ENCODE peak calls at places on chromosomes 3 and 15, in nine cellular contexts. T is CD8-positive, alpha-beta memory T cell; Y is thoracic aorta; C is right lobe of liver; E is Peyer's patch; N is pancreas; W is IMR-90; J is effector memory CD4-positive, alpha-beta T cell; O is astrocyte. X is an unnamed sample.

GRCh38 chr15:101808201-101808600 is 3.8 kb upstream of the OR4F15 start:
- DNase-seq in O (peak; percentile 67), N (no peak), J (no peak), C (no peak), Y (no peak), T (no peak), E (no peak), W (peak; percentile 78), X (no peak)

GRCh38 chr3:188734395-188734794 is 437.4 kb upstream of the TPRG1 start:
- DNase-seq in W (no peak), O (no peak), Y (no peak), N (no peak), J (no peak), E (no peak), C (no peak), T (no peak), X (peak; percentile 30)

GRCh38 chr3:123421353-123422174 is 27.3 kb downstream of the ADCY5 start:
- DNase-seq in N (no peak), T (no peak), W (no peak), J (no peak), C (peak; percentile 49), E (no peak), Y (no peak), O (peak; percentile 14), X (peak; percentile 51)

GRCh38 chr15:73597036-73597638 is 36.1 kb downstream of the NPTN start:
- DNase-seq in E (no peak), N (peak; percentile 31), O (no peak), Y (no peak), J (no peak), C (no peak), W (no peak), T (no peak), X (no peak)

GRCh38 chr3:100880072-100880471 is 113.1 kb downstream of the ABI3BP start:
- DNase-seq in J (no peak), N (no peak), E (no peak), W (peak; percentile 19), T (no peak), Y (no peak), C (no peak), O (no peak), X (no peak)

GRCh38 chr15:74265046-74265639 is 29.0 kb downstream of the CCDC33 start:
- DNase-seq in C (no peak), E (no peak), J (no peak), O (peak; percentile 10), T (no peak), W (peak; percentile 18), Y (no peak), N (no peak), X (no peak)

GRCh38 chr15:101841656-101842055 is 29.7 kb downstream of the OR4F15 start:
- DNase-seq in C (no peak), O (no peak), W (no peak), Y (no peak), N (peak; percentile 13), T (no peak), E (no peak), J (no peak), X (no peak)

GRCh38 chr3:152071924-152072323 is 196.8 kb upstream of the MBNL1 start:
- DNase-seq in Y (no peak), O (peak; percentile 42), E (no peak), N (no peak), T (no peak), C (no peak), J (no peak), W (peak; percentile 70), X (peak; percentile 45)

GRCh38 chr3:150022406-150023238 is 51.9 kb upstream of the PFN2 start:
- DNase-seq in E (no peak), Y (no peak), T (no peak), N (no peak), C (no peak), O (peak; percentile 30), J (no peak), W (peak; percentile 31), X (peak; percentile 32)

GRCh38 chr3:100269410-100270217 is 8.8 kb downstream of the TBC1D23 start:
- DNase-seq in Y (no peak), C (no peak), W (peak; percentile 94), T (no peak), J (no peak), E (no peak), O (peak; percentile 100), N (no peak), X (no peak)

GRCh38 chr3:134350861-134351311 is 23.4 kb downstream of the AMOTL2 start:
- DNase-seq in N (peak; percentile 91), Y (no peak), W (no peak), T (no peak), J (no peak), O (no peak), C (no peak), E (peak; percentile 72), X (peak; percentile 76)

GRCh38 chr3:116148881-116149530 is 296.3 kb downstream of the LSAMP start:
- DNase-seq in J (no peak), C (no peak), E (no peak), Y (no peak), N (no peak), T (no peak), O (peak; percentile 60), W (peak; percentile 63), X (no peak)

GRCh38 chr3:142976621-142977398 is 13.3 kb upstream of the PAQR9 start:
- DNase-seq in W (peak; percentile 96), J (no peak), Y (peak; percentile 56), N (peak; percentile 66), E (no peak), C (peak; percentile 85), O (peak; percentile 94), T (no peak), X (peak; percentile 37)

GRCh38 chr3:139339219-139339906 is 4.5 kb upstream of the MRPS22 start:
- DNase-seq in W (peak; percentile 6), T (no peak), C (no peak), E (no peak), N (no peak), Y (no peak), O (peak; percentile 4), J (no peak), X (no peak)

GRCh38 chr3:158103131-158103955 is 2.9 kb downstream of the SHOX2 start:
- DNase-seq in T (no peak), O (no peak), N (peak; percentile 75), J (no peak), Y (no peak), W (no peak), E (peak; percentile 78), C (peak; percentile 42), X (peak; percentile 68)

GRCh38 chr15:55703873-55704285 is 39.1 kb downstream of the PRTG start:
- DNase-seq in T (no peak), C (no peak), W (peak; percentile 4), O (peak; percentile 64), N (no peak), J (no peak), E (no peak), Y (no peak), X (no peak)

GRCh38 chr3:172101107-172101506 is 61.7 kb downstream of the FNDC3B start:
- DNase-seq in C (no peak), Y (no peak), W (no peak), T (no peak), N (no peak), J (no peak), E (no peak), O (no peak), X (no peak)
- H3K4me1 ChIP-seq in C (peaks cover 80% of the 10 kb centered on the region), Y (peaks cover 70% of the 10 kb centered on the region), W (peaks cover 15% of the 10 kb centered on the region), T (peaks cover 80% of the 10 kb centered on the region), N (peaks cover 53% of the 10 kb centered on the region), J (peaks cover 18% of the 10 kb centered on the region), E (no peaks in the 10 kb centered on the region), O (peaks cover 60% of the 10 kb centered on the region), X (peaks cover 16% of the 10 kb centered on the region)

DNA sequence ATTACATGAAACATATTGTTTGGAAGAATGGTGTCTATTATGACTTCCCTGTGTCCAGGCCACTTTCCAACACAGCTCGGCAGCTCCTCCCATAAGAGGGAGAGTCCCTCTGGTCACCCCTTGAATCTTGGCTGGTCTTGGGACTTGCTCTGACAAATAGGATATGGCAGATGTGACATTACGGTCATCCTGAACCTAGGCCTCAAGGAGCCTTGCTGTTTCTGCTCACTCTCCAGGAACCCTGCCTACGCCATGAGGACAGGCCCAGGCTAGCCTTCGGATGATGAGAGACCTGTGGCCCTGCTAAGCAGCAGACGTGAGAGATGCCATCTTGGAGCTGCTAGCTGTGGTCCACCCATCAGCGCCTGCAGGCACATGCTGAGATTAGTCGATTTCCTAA is 71.9 kb downstream of the OXNAD1 start:
- DNase-seq in N (no peak), Y (no peak), C (no peak), E (no peak), J (no peak), W (no peak), O (no peak), T (no peak), X (no peak)
- H3K4me3 ChIP-seq in N (no peak overlapping the region), Y (no peak overlapping the region), C (no peak overlapping the region), E (no peak overlapping the region), J (no peak overlapping the region), W (no peak overlapping the region), O (no peak overlapping the region), T (no peak overlapping the region), X (no peak overlapping the region)

GRCh38 chr3:96012941-96013340 is 801.5 kb upstream of the EPHA6 start:
- DNase-seq in O (no peak), C (no peak), N (no peak), E (no peak), Y (no peak), W (no peak), T (no peak), J (no peak), X (no peak)
- H3K27ac ChIP-seq in O (no peak overlapping the region), C (no peak overlapping the region), N (no peak overlapping the region), E (no peak overlapping the region), Y (no peak overlapping the region), W (no peak overlapping the region), T (no peak overlapping the region), J (no peak overlapping the region), X (no peak overlapping the region)

GRCh38 chr3:42656680-42657610 is 3.4 kb downstream of the ZBTB47 start:
- DNase-seq in T (no peak), W (no peak), Y (no peak), O (no peak), J (no peak), N (no peak), E (no peak), C (no peak), X (no peak)
- H3K4me1 ChIP-seq in T (peaks cover 14% of the 10 kb centered on the region), W (peaks cover 26% of the 10 kb centered on the region), Y (peaks cover 27% of the 10 kb centered on the region), O (peaks cover 41% of the 10 kb centered on the region), J (peaks cover 14% of the 10 kb centered on the region), N (peaks cover 6% of the 10 kb centered on the region), E (peaks cover 5% of the 10 kb centered on the region), C (peaks cover 14% of the 10 kb centered on the region), X (peaks cover 2% of the 10 kb centered on the region)

GRCh38 chr3:79661866-79662265 is 105.9 kb downstream of the ROBO1 start:
- DNase-seq in Y (no peak), W (no peak), N (no peak), E (no peak), T (no peak), O (no peak), C (no peak), J (no peak), X (no peak)

GRCh38 chr3:79670178-79670577 is 97.6 kb downstream of the ROBO1 start:
- DNase-seq in W (no peak), C (no peak), Y (no peak), J (no peak), T (no peak), E (no peak), N (no peak), O (no peak), X (no peak)

DNA sequence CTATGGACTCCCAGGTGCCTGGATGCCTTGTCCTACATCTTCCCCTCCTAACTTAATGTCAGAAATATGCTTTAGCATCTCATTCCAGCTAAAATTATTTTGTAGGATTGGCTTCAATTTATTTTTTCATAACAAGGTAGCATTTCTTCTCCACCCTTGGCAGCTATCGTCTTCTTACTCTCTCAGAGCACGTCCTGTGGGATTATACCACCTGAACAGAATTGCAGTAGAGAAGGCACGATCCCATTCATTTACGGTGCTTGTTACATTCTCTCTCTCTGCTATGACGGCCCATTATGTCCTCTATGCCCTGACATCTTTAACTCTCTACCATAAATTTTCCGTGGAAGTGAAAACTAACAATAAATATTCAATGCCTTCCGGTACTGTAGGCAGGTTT is 103.4 kb downstream of the ROBO1 start:
- DNase-seq in J (no peak), W (no peak), E (no peak), C (no peak), N (no peak), Y (no peak), O (no peak), T (no peak), X (no peak)
- H3K4me3 ChIP-seq in J (no peak overlapping the region), W (no peak overlapping the region), E (no peak overlapping the region), C (no peak overlapping the region), N (no peak overlapping the region), Y (no peak overlapping the region), O (no peak overlapping the region), T (no peak overlapping the region), X (no peak overlapping the region)